ENCODE peak calls at places on chromosomes 6 and 20, in nine cellular contexts. I, O, B, A, K, U, S, Z and H are unnamed samples. For H3K9me3, the result is how much of the 10 kb centered on the place peaks cover.

GRCh38 chr20:44684047-44684965 is 30.9 kb upstream of the CCN5 start:
- DNase-seq in I (no peak), O (no peak), B (no peak), A (no peak), K (no peak), U (no peak), S (no peak), Z (no peak), H (no peak)

GRCh38 chr6:8578006-8578405 is 142.7 kb upstream of the SLC35B3 start:
- DNase-seq in I (no peak), O (no peak), B (no peak), A (no peak), K (no peak), U (no peak), S (no peak), Z (no peak), H (no peak)

GRCh38 chr20:19483309-19483708 is 270.9 kb downstream of the SLC24A3 start:
- DNase-seq in I (no peak), O (no peak), B (no peak), A (no peak), K (no peak), U (no peak), S (no peak), Z (no peak), H (no peak)

GRCh38 chr20:20214757-20215275 is 153.1 kb upstream of the INSM1 start:
- DNase-seq in I (no peak), O (no peak), B (no peak), A (no peak), K (no peak), U (no peak), S (no peak), Z (no peak), H (peak)

GRCh38 chr6:53647437-53648094 is 18.0 kb downstream of the KLHL31 start:
- DNase-seq in I (no peak), O (no peak), B (no peak), A (no peak), K (no peak), U (peak), S (no peak), Z (no peak), H (no peak)

GRCh38 chr6:40409716-40410397 is 177.3 kb downstream of the LRFN2 start:
- DNase-seq in I (no peak), O (no peak), B (no peak), A (no peak), K (no peak), U (no peak), S (no peak), Z (no peak), H (no peak)

GRCh38 chr6:37134622-37135191 is 35.2 kb upstream of the PIM1 start:
- DNase-seq in I (no peak), O (no peak), B (no peak), A (no peak), K (peak), U (peak), S (peak), Z (no peak), H (peak)

GRCh38 chr20:56808732-56809131 is 179.6 kb downstream of the TFAP2C start:
- DNase-seq in I (no peak), O (no peak), B (peak), A (no peak), K (no peak), U (no peak), S (peak), Z (no peak), H (no peak)

GRCh38 chr6:43093361-43094289 is 17.5 kb downstream of the PTK7 start:
- DNase-seq in I (no peak), O (no peak), B (peak), A (peak), K (no peak), U (peak), S (peak), Z (no peak), H (peak)

GRCh38 chr6:159302196-159302595 is 133.0 kb downstream of the FNDC1 start:
- DNase-seq in I (no peak), O (no peak), B (no peak), A (no peak), K (no peak), U (no peak), S (no peak), Z (no peak), H (no peak)

GRCh38 chr20:4873396-4873795 is 127.9 kb downstream of the SLC23A2 start:
- DNase-seq in I (peak), O (no peak), B (no peak), A (no peak), K (no peak), U (no peak), S (no peak), Z (no peak), H (no peak)

GRCh38 chr6:149965191-149966020 is 1.7 kb downstream of the ULBP1 start:
- DNase-seq in I (peak), O (peak), B (no peak), A (no peak), K (no peak), U (no peak), S (no peak), Z (no peak), H (no peak)

GRCh38 chr20:3222635-3223600 is 13.6 kb downstream of the ITPA start:
- DNase-seq in I (no peak), O (no peak), B (no peak), A (peak), K (no peak), U (peak), S (no peak), Z (peak), H (peak)

GRCh38 chr6:21163838-21164180 is 429.7 kb upstream of the SOX4 start:
- DNase-seq in I (no peak), O (no peak), B (no peak), A (no peak), K (no peak), U (no peak), S (no peak), Z (no peak), H (no peak)

GRCh38 chr20:37994512-37994911 is 38.7 kb downstream of the TTI1 start:
- DNase-seq in I (no peak), O (no peak), B (no peak), A (no peak), K (no peak), U (no peak), S (no peak), Z (no peak), H (peak)

GRCh38 chr6:34059914-34060313 is 86.0 kb downstream of the GRM4 start:
- DNase-seq in I (no peak), O (no peak), B (no peak), A (no peak), K (no peak), U (no peak), S (no peak), Z (no peak), H (no peak)

GRCh38 chr6:163765326-163765725 is 350.8 kb downstream of the QKI start:
- DNase-seq in I (no peak), O (no peak), B (no peak), A (no peak), K (no peak), U (no peak), S (no peak), Z (no peak), H (no peak)

GRCh38 chr6:168414696-168415095 is 26.3 kb upstream of the SMOC2 start:
- DNase-seq in I (no peak), O (no peak), B (no peak), A (no peak), K (no peak), U (no peak), S (no peak), Z (no peak), H (no peak)

GRCh38 chr6:151661928-151662327 is 145.6 kb upstream of the ESR1 start:
- DNase-seq in I (peak), O (no peak), B (peak), A (no peak), K (peak), U (no peak), S (no peak), Z (no peak), H (no peak)

GRCh38 chr6:49423817-49424216 is 39.2 kb downstream of the MMUT start:
- DNase-seq in I (no peak), O (no peak), B (no peak), A (no peak), K (no peak), U (no peak), S (no peak), Z (no peak), H (no peak)

GRCh38 chr6:146917182-146917581 is 287.0 kb upstream of the STXBP5 start:
- DNase-seq in I (no peak), O (no peak), B (no peak), A (no peak), K (no peak), U (no peak), S (no peak), Z (no peak), H (no peak)

GRCh38 chr6:120874422-120874821 is 459.9 kb downstream of the TBC1D32 start:
- DNase-seq in I (no peak), O (no peak), B (no peak), A (no peak), K (no peak), U (no peak), S (no peak), Z (no peak), H (no peak)

GRCh38 chr6:10981409-10981808 is 62.7 kb downstream of the ELOVL2 start:
- DNase-seq in I (no peak), O (peak), B (no peak), A (no peak), K (no peak), U (no peak), S (no peak), Z (no peak), H (no peak)

GRCh38 chr6:150857062-150857905 is 8.2 kb upstream of the MTHFD1L start:
- DNase-seq in I (no peak), O (no peak), B (no peak), A (no peak), K (peak), U (no peak), S (no peak), Z (no peak), H (no peak)

DNA sequence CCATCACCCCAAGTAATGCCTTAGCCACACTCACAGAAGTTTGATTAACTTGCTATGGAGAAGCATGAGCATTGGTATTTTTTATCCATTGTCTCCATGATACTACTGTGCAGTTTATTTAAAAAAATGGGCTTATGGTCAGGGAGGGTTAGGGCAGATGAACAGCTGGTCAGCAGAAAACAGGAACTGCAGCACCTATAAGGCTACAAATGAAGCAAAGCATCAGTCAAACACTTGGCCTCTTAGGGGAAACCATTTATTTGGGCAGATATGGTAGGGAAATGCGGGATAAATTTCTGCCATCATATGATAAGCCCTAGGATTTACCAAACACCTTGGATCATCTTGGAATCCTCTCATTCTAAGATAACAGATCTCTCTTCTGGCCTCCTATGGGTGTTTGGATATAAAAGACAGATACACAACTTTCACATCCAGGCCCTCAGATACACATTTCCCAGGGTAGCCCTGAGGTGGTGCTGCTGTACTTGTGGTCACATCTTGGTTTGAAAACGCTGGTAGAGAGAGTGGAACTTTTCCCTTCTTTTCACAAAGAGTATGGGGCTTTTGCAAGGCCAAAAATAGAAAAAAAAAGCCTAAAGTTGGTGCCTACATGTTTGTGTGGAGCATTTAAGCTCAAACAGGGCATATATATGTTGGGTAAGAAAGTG is 42.8 kb upstream of the AHI1 start:
- DNase-seq in I (no peak), O (peak), B (no peak), A (no peak), K (no peak), U (no peak), S (no peak), Z (no peak), H (no peak)
- TF ChIP-seq CTCF in I (no peak), O (peak), B (no peak), A (peak), K (no peak), U (no peak), S (no peak), Z (no peak), H (no peak)

GRCh38 chr6:137106183-137106582 is 61.4 kb upstream of the IL20RA start:
- DNase-seq in I (no peak), O (no peak), B (no peak), A (no peak), K (no peak), U (no peak), S (no peak), Z (no peak), H (no peak)

GRCh38 chr6:137111296-137112066 is 62.0 kb downstream of the IL22RA2 start:
- DNase-seq in I (no peak), O (no peak), B (no peak), A (no peak), K (no peak), U (no peak), S (no peak), Z (no peak), H (no peak)

GRCh38 chr6:137105375-137105774 is 60.6 kb upstream of the IL20RA start:
- DNase-seq in I (no peak), O (no peak), B (no peak), A (no peak), K (no peak), U (no peak), S (no peak), Z (no peak), H (no peak)

GRCh38 chr6:137104926-137105325 is 60.2 kb upstream of the IL20RA start:
- DNase-seq in I (no peak), O (no peak), B (no peak), A (no peak), K (no peak), U (no peak), S (no peak), Z (no peak), H (no peak)

GRCh38 chr6:137107767-137108105 is 63.0 kb upstream of the IL20RA start:
- DNase-seq in I (no peak), O (no peak), B (no peak), A (no peak), K (no peak), U (no peak), S (no peak), Z (no peak), H (no peak)
- H3K9me3 ChIP-seq in I (under half), O (under half), B (under half), A (under half), K (under half), U (under half), S (under half), Z (under half), H (under half)

DNA sequence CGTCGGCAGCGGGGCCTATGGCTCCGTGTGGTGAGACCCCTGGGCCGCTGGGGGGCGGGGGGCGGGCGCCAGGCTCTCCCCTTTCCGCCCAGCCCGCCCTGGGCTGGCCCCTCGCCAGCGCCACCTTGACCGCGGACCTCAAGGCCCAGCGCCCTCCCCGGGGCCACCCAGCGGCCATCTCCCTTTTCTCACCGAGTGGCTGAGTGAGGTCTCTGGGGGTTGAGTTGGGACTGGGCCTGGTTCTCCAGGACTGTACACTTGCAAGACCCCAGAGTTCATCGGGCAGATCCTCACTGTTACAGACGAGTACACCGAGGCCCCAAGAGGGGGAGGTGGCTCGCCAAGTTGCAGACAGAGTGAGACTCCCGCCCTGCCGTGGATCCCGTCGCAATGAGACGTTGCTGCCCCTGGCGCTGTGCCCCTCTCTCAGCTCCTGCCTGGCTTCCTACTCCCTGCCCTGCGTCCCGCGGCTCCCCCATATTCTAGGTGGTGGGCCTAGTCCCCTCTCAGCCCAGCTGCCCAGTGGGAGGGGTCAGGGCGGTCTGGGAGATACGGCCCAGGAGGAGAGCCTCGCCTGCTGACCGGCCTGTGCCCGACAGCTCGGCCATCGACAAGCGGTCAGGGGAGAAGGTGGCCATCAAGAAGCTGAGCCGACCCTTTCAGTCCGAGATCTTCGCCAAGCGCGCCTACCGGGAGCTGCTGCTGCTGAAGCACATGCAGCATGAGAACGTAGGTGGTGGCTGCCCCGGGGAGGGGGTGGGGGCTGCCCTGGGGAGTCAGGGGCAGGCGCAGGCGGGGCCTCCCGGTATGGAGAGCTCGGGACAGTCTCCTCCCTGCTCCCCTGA is 581 bp downstream of the MAPK13 start:
- DNase-seq in I (peak), O (no peak), B (peak), A (no peak), K (peak), U (peak), S (peak), Z (peak), H (peak)
- TF ChIP-seq CTCF in I (peak), O (no peak), B (peak), A (no peak), K (peak), U (no peak), S (no peak), Z (peak), H (no peak)

GRCh38 chr6:165321150-165321549 is 11.7 kb upstream of the C6orf118 start:
- DNase-seq in I (no peak), O (no peak), B (no peak), A (no peak), K (no peak), U (no peak), S (no peak), Z (no peak), H (no peak)
- H3K9me3 ChIP-seq in I (under half), O (under half), B (under half), A (under half), K (under half), U (under half), S (under half), Z (under half), H (under half)

GRCh38 chr20:62652051-62652893 is 10.0 kb downstream of the SLCO4A1 start:
- DNase-seq in I (peak), O (peak), B (no peak), A (peak), K (peak), U (peak), S (peak), Z (peak), H (peak)
- TF ChIP-seq CTCF in I (no peak), O (no peak), B (no peak), A (no peak), K (no peak), U (no peak), S (no peak), Z (peak), H (peak)

GRCh38 chr6:14896475-14896874 is 349.4 kb upstream of the JARID2 start:
- DNase-seq in I (no peak), O (no peak), B (no peak), A (no peak), K (no peak), U (no peak), S (no peak), Z (no peak), H (no peak)
- H3K9me3 ChIP-seq in I (under half), O (under half), B (under half), A (under half), K (under half), U (under half), S (under half), Z (under half), H (under half)